ENCODE peak calls at places on chromosomes 11 and 22, in four cellular contexts. A is GM12891, E is K562, Z is GM12878. I is an unnamed sample.

GRCh38 chr11:36411202-36411640 is 98.9 kb downstream of the TRAF6 start:
- DNase-seq in A (no peak), E (peak), Z (peak), I (peak)

GRCh38 chr11:66595245-66595904 is 2.4 kb downstream of the CCS start:
- DNase-seq in A (no peak), E (peak), Z (peak), I (no peak)

GRCh38 chr11:78798567-78799170 is 224.0 kb upstream of the NARS2 start:
- DNase-seq in A (peak), E (peak), Z (no peak), I (peak)

GRCh38 chr11:115145316-115145715 is 358.9 kb downstream of the CADM1 start:
- DNase-seq in A (no peak), E (no peak), Z (no peak), I (no peak)

GRCh38 chr11:1734571-1735081 is 15.8 kb downstream of the IFITM10 start:
- DNase-seq in A (no peak), E (no peak), Z (no peak), I (no peak)

GRCh38 chr11:2930705-2931415 is 1.6 kb upstream of the PHLDA2 start:
- DNase-seq in A (peak), E (peak), Z (peak), I (peak)

GRCh38 chr11:65430406-65431217 is 8.0 kb downstream of the NEAT1 start:
- DNase-seq in A (no peak), E (peak), Z (no peak), I (no peak)

GRCh38 chr22:35313311-35314121 is 13.8 kb downstream of the TOM1 start:
- DNase-seq in A (no peak), E (peak), Z (no peak), I (no peak)

GRCh38 chr11:124920870-124921609 is 2.0 kb downstream of the HEPN1 start:
- DNase-seq in A (no peak), E (no peak), Z (no peak), I (peak)

GRCh38 chr11:11057472-11057854 is 199.6 kb upstream of the ZBED5 start:
- DNase-seq in A (no peak), E (no peak), Z (no peak), I (no peak)

GRCh38 chr11:70716986-70717775 is 318.9 kb downstream of the CTTN start:
- DNase-seq in A (no peak), E (no peak), Z (no peak), I (no peak)

DNA sequence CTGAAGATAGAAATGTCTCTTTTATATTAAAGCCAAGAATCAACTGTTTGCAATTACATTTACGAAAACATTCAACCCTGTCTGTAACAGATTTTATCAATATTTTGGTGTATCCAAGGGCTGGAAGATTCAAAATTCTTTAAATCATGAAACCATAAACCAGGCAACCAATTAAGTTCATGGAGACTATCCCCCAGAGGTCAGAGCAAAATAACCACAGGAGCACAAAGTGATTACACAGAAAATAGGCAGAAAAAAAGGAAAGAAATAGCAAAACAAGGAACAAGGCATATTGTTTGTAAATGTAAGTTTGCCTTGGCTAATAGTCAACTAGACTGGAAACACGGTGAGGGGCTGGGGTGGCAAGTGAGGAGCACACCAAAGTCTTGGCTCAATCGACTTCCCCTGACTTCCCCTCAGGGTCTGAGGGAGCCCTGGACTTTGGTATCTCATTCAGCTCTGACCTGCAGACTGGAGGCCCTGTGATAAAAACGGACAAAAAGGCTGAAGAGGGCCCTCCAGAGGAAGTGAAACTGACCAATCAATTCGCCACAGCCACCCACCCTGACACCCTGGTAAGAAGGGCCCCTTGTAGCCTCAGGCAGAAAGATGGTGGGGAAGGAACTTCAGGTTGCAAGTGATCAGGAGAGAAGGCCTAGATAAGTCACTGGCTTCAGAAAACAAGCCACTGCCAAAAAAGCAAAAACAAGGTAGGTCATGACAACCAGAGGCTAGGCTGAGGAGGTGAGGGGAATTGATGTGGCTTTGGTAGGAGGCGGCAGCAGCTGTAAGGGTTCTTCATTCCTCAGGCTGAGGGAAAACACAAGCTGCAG is 1.9 kb downstream of the SIK3 start:
- DNase-seq in A (peak), E (peak), Z (peak), I (peak)
- TF ChIP-seq SPI1 in A (peak), E (peak), Z (peak), I (peak)

GRCh38 chr11:44805152-44805461 is 78.3 kb downstream of the TSPAN18 start:
- DNase-seq in A (no peak), E (no peak), Z (no peak), I (no peak)
- TF ChIP-seq SPI1 in A (no peak), E (no peak), Z (no peak), I (no peak)

DNA sequence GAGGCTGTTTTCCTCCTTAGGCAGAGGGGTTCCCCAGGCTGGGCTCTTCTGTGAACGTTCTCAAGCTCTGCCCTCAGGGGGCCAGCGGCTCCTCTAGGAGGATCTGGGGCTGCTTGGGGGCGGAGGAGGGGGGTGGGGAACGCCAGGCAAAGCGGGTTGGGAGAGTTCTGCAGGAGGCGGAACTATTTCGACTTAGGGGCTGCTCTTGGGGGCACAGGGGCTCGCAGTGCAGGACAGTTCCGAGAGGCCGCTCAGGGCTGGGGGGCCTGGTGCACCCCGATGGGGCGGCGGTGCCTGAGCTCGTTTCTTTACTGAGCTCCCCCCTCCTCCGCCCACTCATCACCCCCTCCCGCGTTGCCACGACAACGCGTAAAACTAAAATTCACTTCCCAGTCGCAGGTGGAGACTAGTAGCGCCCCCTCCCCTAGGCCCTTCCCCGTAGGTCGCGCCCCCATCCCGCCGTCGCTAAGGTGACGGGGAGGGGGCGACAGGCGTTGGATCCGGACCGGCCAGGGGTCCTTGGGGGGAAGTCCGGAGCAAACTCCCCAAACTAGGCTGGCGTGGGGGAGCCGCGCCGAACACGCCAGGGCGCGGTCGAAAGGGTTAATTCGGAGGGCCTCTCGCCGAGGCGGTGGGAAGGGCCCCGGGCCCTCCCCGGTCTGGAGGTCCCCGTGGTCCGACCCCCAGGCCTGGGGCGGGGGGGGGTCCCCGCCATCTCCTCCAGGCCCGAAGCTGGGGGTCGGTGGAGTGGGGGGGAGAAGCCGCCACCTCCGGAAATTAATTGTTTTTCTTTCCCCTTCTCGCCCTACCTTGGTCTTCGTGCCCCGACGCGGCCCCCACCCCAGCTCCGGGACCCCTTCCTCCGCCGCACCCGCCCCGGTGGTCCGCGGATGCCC is 856 bp downstream of the SHANK3 start:
- DNase-seq in A (no peak), E (no peak), Z (no peak), I (no peak)
- TF ChIP-seq SPI1 in A (no peak), E (no peak), Z (no peak), I (no peak)

DNA sequence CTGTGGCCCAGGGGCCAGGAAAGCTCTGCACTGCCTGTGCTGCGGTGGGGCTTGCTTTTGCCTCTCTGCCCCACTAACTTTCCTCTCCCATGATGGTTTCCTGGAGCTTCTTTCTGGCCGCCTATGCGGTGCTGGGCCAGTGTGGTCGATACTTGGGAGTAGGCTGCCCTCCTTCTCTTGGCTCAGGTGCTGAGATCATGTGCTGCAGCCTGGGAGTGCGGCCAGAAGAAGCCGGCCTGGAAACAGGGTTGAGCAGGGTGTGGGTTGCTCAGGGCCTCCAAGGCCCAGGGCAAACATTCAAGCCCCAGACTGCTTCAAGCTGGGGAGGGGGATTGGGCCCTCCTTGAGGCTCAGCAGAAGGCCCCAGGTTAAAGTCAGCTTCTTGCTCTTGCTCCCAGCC is 125.0 kb downstream of the NTM start:
- DNase-seq in A (no peak), E (no peak), Z (no peak), I (no peak)
- TF ChIP-seq SPI1 in A (no peak), E (no peak), Z (no peak), I (no peak)

DNA sequence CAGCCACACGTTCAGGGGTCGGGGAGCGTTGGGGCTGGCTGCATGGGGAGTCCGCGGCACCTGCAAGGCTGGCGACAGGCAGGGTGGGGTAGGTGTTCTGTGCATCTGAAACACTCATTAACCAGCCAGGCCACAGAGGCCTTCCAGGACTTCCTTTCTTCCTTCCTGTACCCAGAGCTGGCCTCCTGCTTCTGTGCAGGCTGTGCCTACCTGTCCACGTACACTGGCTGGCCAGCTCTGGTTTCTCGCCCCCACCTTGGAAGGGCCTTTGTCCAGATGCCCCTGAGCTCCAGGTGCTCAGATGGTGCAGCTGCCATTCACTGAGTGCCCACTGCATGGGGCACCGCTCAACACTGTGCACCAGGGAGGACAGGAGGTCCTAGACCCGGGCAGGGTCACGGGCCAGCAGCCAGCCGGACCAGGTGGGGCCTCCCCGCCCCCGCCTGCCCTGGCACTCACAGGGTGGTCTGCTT is 15.9 kb downstream of the TTLL12 start:
- DNase-seq in A (no peak), E (no peak), Z (no peak), I (no peak)
- TF ChIP-seq SPI1 in A (no peak), E (no peak), Z (no peak), I (no peak)

DNA sequence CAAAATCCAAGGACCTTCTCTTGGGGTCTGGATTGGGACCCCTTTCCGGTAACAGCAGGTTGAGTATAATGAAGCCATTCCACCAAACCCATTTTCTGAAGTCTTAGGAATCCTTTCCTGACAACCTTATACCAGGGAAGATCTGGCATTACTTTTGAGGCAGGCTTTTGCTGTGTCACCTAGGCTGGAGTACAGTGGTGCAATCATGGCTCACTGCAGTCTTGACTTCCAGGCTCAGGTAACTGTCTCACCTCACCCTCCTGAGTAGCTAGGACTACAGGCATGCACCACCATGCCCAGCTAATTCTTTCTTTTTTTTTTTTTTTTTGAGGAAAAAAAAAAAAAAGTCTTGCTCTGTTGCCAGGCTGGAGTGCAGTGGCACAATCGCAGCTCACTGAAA is 55.8 kb upstream of the TREH start:
- DNase-seq in A (no peak), E (no peak), Z (no peak), I (no peak)
- TF ChIP-seq SPI1 in A (no peak), E (no peak), Z (no peak), I (no peak)

GRCh38 chr11:130211144-130211543 is 51.6 kb downstream of the ST14 start:
- DNase-seq in A (no peak), E (no peak), Z (no peak), I (no peak)
- TF ChIP-seq SPI1 in A (no peak), E (no peak), Z (no peak), I (no peak)

DNA sequence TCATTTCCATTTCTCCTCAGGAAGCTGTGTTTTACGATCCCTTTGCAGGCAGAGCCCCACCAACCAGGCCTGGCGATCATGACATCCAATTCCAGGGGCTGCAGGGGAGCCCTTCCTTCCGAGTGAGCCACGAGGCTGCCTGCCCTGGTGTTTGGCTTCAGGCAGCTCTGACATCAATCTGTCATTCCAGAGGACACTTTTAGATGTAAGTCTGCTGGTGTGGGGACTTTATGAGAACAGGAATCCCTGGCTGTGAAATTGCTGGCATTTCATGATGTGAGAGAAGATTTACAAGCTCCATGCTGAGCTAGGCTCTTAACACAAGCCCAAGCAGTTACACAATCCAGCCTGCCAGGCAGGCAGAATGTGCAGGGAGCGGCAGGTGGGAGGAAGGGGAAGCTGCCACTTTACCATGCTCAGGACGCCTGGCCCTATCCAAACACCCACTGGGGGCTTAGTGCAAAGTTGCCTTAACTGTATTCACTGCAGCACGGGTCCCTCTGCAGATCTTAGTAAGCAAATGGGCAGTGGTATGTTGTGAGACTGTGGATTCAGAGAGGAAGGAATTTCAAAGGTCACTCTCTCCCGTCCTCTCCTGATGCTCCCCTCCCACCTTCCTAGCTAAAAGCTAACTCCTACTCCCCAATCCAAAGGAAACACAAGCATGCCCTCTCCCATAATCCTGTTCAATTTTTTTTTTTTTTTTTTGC is 43.4 kb upstream of the MICAL2 start:
- DNase-seq in A (no peak), E (no peak), Z (no peak), I (peak)
- TF ChIP-seq SPI1 in A (no peak), E (no peak), Z (no peak), I (peak)

GRCh38 chr11:96141649-96142048 is 201.3 kb downstream of the MAML2 start:
- DNase-seq in A (no peak), E (no peak), Z (no peak), I (no peak)

GRCh38 chr11:96139692-96140091 is 203.3 kb downstream of the MAML2 start:
- DNase-seq in A (no peak), E (no peak), Z (no peak), I (no peak)

GRCh38 chr11:96134622-96135021 is 208.4 kb downstream of the MAML2 start:
- DNase-seq in A (no peak), E (no peak), Z (no peak), I (no peak)

GRCh38 chr11:96136623-96137313 is 206.2 kb downstream of the MAML2 start:
- DNase-seq in A (no peak), E (no peak), Z (no peak), I (no peak)

GRCh38 chr11:96137357-96137756 is 205.6 kb downstream of the MAML2 start:
- DNase-seq in A (no peak), E (no peak), Z (no peak), I (no peak)
- TF ChIP-seq SPI1 in A (no peak), E (no peak), Z (no peak), I (no peak)

DNA sequence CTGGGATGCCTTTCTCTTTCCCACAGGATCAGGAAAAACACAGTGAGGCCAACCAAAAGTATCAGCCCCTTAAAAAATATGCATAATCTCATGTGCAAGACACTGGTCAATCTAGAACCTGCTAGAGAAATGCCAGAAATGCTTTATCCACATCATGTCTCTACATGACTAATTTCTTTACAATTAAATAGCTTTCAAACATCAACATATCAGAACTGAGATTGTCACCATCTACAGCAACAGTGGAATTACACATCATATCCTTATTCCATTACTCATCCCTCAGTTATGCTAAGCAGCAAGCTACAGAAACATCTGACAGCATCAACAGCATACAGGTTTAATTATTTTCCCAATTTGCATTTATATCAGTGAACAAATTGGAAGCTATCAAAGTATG is 78.8 kb downstream of the DDIAS start:
- DNase-seq in A (no peak), E (no peak), Z (no peak), I (no peak)
- TF ChIP-seq SPI1 in A (no peak), E (no peak), Z (no peak), I (no peak)